ENCODE peak calls at places on chromosomes 2 and 18, in six cellular contexts. H is memory B cell; J is NCI-H69; L is stimulated activated CD4-positive, alpha-beta T cell treated with anti-CD3 and anti-CD28 coated beads, Interleukin-4, amount 100 ng/mL, for 1 hour; Z is stimulated activated CD8-positive, alpha-beta memory T cell treated with anti-CD3 and anti-CD28 coated beads, Interleukin-15, amount 100 ng/mL, for 4 hours; F is GM12865. C is an unnamed sample.

GRCh38 chr2:599601-600000 is 77.6 kb downstream of the TMEM18 start:
- DNase-seq in H (no peak), J (no peak), L (no peak), Z (no peak), F (no peak), C (no peak)

GRCh38 chr2:240832816-240833497 is 12.9 kb upstream of the KIF1A start:
- DNase-seq in H (no peak), J (no peak), L (no peak), Z (no peak), F (no peak), C (no peak)

GRCh38 chr2:157468931-157469708 is 25.2 kb upstream of the CYTIP start:
- DNase-seq in H (peak), J (no peak), L (no peak), Z (no peak), F (peak), C (no peak)

GRCh38 chr2:144675331-144675730 is 155.4 kb upstream of the ZEB2 start:
- DNase-seq in H (no peak), J (no peak), L (no peak), Z (no peak), F (no peak), C (no peak)

GRCh38 chr2:118272391-118272790 is 184.1 kb downstream of the INSIG2 start:
- DNase-seq in H (no peak), J (no peak), L (no peak), Z (no peak), F (no peak), C (no peak)

GRCh38 chr2:218959141-218959731 is at the start of gene CDK5R2:
- DNase-seq in H (peak), J (peak), L (peak), Z (no peak), F (peak), C (peak)

GRCh38 chr2:72917138-72917874 is at the start of gene EMX1:
- DNase-seq in H (peak), J (peak), L (peak), Z (no peak), F (peak), C (peak)

GRCh38 chr2:173544621-173545363 is 190.1 kb downstream of the CDCA7 start:
- DNase-seq in H (no peak), J (no peak), L (no peak), Z (no peak), F (no peak), C (no peak)

GRCh38 chr2:200534572-200534971 is 8.6 kb downstream of the SGO2 start:
- DNase-seq in H (no peak), J (no peak), L (no peak), Z (no peak), F (no peak), C (no peak)

GRCh38 chr2:118604346-118604745 is 243.1 kb downstream of the EN1 start:
- DNase-seq in H (no peak), J (no peak), L (no peak), Z (no peak), F (no peak), C (no peak)

GRCh38 chr2:11478899-11479605 is 13.1 kb upstream of the E2F6 start:
- DNase-seq in H (no peak), J (no peak), L (no peak), Z (no peak), F (no peak), C (no peak)

GRCh38 chr2:88669371-88670214 is 21.9 kb upstream of the RPIA start:
- DNase-seq in H (peak), J (peak), L (no peak), Z (no peak), F (peak), C (peak)

GRCh38 chr2:144921131-144921530 is 401.2 kb upstream of the ZEB2 start:
- DNase-seq in H (no peak), J (no peak), L (no peak), Z (no peak), F (no peak), C (no peak)

GRCh38 chr2:23940262-23940975 is at the start of gene UBXN2A:
- DNase-seq in H (peak), J (peak), L (peak), Z (peak), F (peak), C (peak)

GRCh38 chr2:130878933-130879332 is 42.2 kb downstream of the ARHGEF4 start:
- DNase-seq in H (no peak), J (no peak), L (no peak), Z (no peak), F (no peak), C (no peak)

GRCh38 chr18:24231773-24232735 is 93.2 kb downstream of the CABYR start:
- DNase-seq in H (no peak), J (no peak), L (no peak), Z (no peak), F (no peak), C (no peak)

GRCh38 chr2:220246356-220246755 is 618.9 kb downstream of the SLC4A3 start:
- DNase-seq in H (no peak), J (no peak), L (no peak), Z (no peak), F (no peak), C (no peak)